ENCODE peak calls at places on chromosomes 13 and 19, in ten cellular contexts. U is SK-MEL-5; B is activated CD8-positive, alpha-beta memory T cell treated with anti-CD3 and anti-CD28 coated beads, Interleukin-2, amount 50 U/mL, for 4 hours; Z is Ammon's horn; O is RWPE1; M is NCI-H2171; N is stimulated activated CD4-positive, alpha-beta T cell treated with anti-CD3 and anti-CD28 coated beads, TNF-alpha, amount 100 ng/mL, for 4 hours; X is AML-193; G is activated naive CD8-positive, alpha-beta T cell treated with anti-CD3 and anti-CD28 coated beads for 36 hours; F is choroid plexus epithelial cell. T is an unnamed sample.

GRCh38 chr19:46474211-46474610 is 2.8 kb upstream of the PNMA8A start:
- DNase-seq in M (no peak), B (no peak), F (no peak), O (no peak), X (no peak), N (no peak), U (no peak), G (no peak), Z (no peak), T (no peak)

GRCh38 chr13:49998714-49999624 is 2.1 kb downstream of the TRIM13 start:
- DNase-seq in B (no peak), O (no peak), G (no peak), U (no peak), Z (no peak), M (no peak), X (no peak), F (no peak), N (no peak), T (no peak)

GRCh38 chr13:27384285-27384684 is 40.1 kb upstream of the GTF3A start:
- DNase-seq in O (no peak), M (no peak), N (no peak), B (no peak), U (no peak), Z (no peak), F (no peak), G (no peak), X (no peak), T (no peak)

GRCh38 chr13:24050292-24050711 is 110.2 kb upstream of the SPATA13 start:
- DNase-seq in F (peak; percentile 81), G (no peak), Z (peak; percentile 87), M (no peak), U (no peak), B (no peak), N (no peak), O (peak; percentile 49), X (no peak), T (peak; percentile 53)

GRCh38 chr13:113928701-113929627 is 44.9 kb downstream of the C13orf46 start:
- DNase-seq in G (no peak), M (no peak), F (peak; percentile 60), Z (peak; percentile 76), N (no peak), B (peak; percentile 11), U (no peak), O (no peak), X (no peak), T (peak; percentile 88)

GRCh38 chr19:38742906-38743305 is 1.4 kb downstream of the CAPN12 start:
- DNase-seq in F (no peak), G (no peak), B (no peak), Z (no peak), M (no peak), N (no peak), X (no peak), O (no peak), U (no peak), T (no peak)

GRCh38 chr13:100544866-100545683 is 43.5 kb downstream of the GGACT start:
- DNase-seq in N (no peak), G (no peak), B (no peak), M (no peak), Z (peak; percentile 76), U (no peak), O (no peak), F (peak; percentile 50), X (no peak), T (peak; percentile 26)

GRCh38 chr13:99802416-99802815 is 169.2 kb downstream of the ZIC5 start:
- DNase-seq in X (no peak), F (no peak), Z (no peak), B (no peak), N (no peak), U (no peak), O (no peak), M (no peak), G (no peak), T (no peak)

GRCh38 chr19:662207-662961 is 630 bp downstream of the RNF126 start:
- DNase-seq in U (peak; percentile 35), B (peak; percentile 78), M (no peak), G (peak; percentile 80), O (peak; percentile 45), Z (no peak), F (peak; percentile 47), X (peak; percentile 11), N (peak; percentile 60), T (no peak)

GRCh38 chr13:19860884-19861655 is 2.4 kb downstream of the ZMYM5 start:
- DNase-seq in F (peak; percentile 51), M (no peak), G (no peak), O (no peak), B (no peak), U (peak; percentile 95), N (no peak), Z (no peak), X (no peak), T (no peak)

GRCh38 chr19:49631279-49631588 is 8.7 kb downstream of the RRAS start:
- DNase-seq in B (no peak), G (no peak), M (no peak), U (no peak), O (no peak), Z (no peak), X (no peak), F (no peak), N (no peak), T (no peak)

GRCh38 chr19:2317756-2318155 is 9.8 kb upstream of the LINGO3 start:
- DNase-seq in O (no peak), F (no peak), B (no peak), N (no peak), G (no peak), M (no peak), X (no peak), Z (no peak), U (no peak), T (no peak)

GRCh38 chr13:21670006-21670882 is 629 bp upstream of the FGF9 start:
- DNase-seq in F (peak; percentile 37), G (peak; percentile 69), U (peak; percentile 21), Z (peak; percentile 49), M (no peak), X (peak; percentile 30), B (peak; percentile 77), N (peak; percentile 55), O (peak; percentile 40), T (peak; percentile 57)

GRCh38 chr19:40610396-40611064 is 9.4 kb downstream of the LTBP4 start:
- DNase-seq in G (peak; percentile 70), F (no peak), U (no peak), N (no peak), Z (peak; percentile 54), B (peak; percentile 62), O (no peak), M (no peak), X (peak; percentile 46), T (peak; percentile 76)

GRCh38 chr19:1206733-1207301 is 1.2 kb downstream of the STK11 start:
- DNase-seq in M (no peak), B (no peak), G (peak; percentile 35), O (no peak), N (no peak), F (no peak), U (no peak), Z (no peak), X (peak; percentile 30), T (no peak)

GRCh38 chr19:17183858-17184271 is 31.3 kb upstream of the USE1 start:
- DNase-seq in O (no peak), N (no peak), B (no peak), X (no peak), U (no peak), Z (no peak), M (no peak), G (no peak), F (no peak), T (no peak)

GRCh38 chr13:70960841-70961443 is 852.7 kb upstream of the KLHL1 start:
- DNase-seq in X (peak; percentile 28), U (peak; percentile 43), F (peak; percentile 68), N (no peak), B (no peak), O (no peak), M (peak; percentile 42), G (no peak), Z (peak; percentile 49), T (no peak)

GRCh38 chr13:60043262-60043661 is 120.5 kb downstream of the DIAPH3 start:
- DNase-seq in X (no peak), U (no peak), F (peak; percentile 38), M (no peak), G (no peak), Z (no peak), O (no peak), B (no peak), N (no peak), T (no peak)

GRCh38 chr13:97043302-97043701 is 49.0 kb upstream of the OXGR1 start:
- DNase-seq in O (no peak), N (no peak), G (no peak), M (no peak), Z (no peak), U (no peak), B (no peak), F (peak; percentile 97), X (no peak), T (no peak)

GRCh38 chr19:40756502-40757110 is 5.6 kb downstream of the SNRPA start:
- DNase-seq in X (no peak), F (no peak), N (no peak), M (no peak), U (no peak), G (peak; percentile 32), Z (no peak), O (peak; percentile 48), B (peak; percentile 43), T (no peak)

GRCh38 chr19:55418185-55418584 is 10.6 kb upstream of the UBE2S start:
- DNase-seq in U (peak; percentile 88), F (peak; percentile 92), N (no peak), G (peak; percentile 44), Z (peak; percentile 90), M (peak; percentile 50), X (peak; percentile 62), B (peak; percentile 52), O (peak; percentile 71), T (no peak)

GRCh38 chr19:2578391-2578826 is 102.5 kb downstream of the GADD45B start:
- DNase-seq in U (no peak), X (no peak), Z (no peak), M (no peak), O (peak; percentile 47), F (peak; percentile 64), N (no peak), G (no peak), B (no peak), T (no peak)

GRCh38 chr19:43901395-43902390 is 33.4 kb downstream of the ZNF45 start:
- DNase-seq in G (peak; percentile 65), O (peak; percentile 61), U (peak; percentile 78), Z (peak; percentile 86), X (no peak), F (peak; percentile 91), M (peak; percentile 41), B (peak; percentile 67), N (peak; percentile 53), T (peak; percentile 89)

GRCh38 chr19:52778811-52779210 is 7.8 kb downstream of the ZNF600 start:
- DNase-seq in B (peak; percentile 54), O (no peak), G (peak; percentile 52), X (no peak), U (no peak), F (peak; percentile 22), N (no peak), M (no peak), Z (no peak), T (no peak)

GRCh38 chr13:102628559-102628958 is 31.8 kb downstream of the TPP2 start:
- DNase-seq in G (no peak), F (no peak), X (no peak), O (no peak), N (no peak), B (no peak), U (no peak), M (no peak), Z (no peak), T (no peak)

GRCh38 chr19:49889687-49890348 is 6.9 kb downstream of the IL4I1 start:
- DNase-seq in F (peak; percentile 78), G (peak; percentile 84), U (peak; percentile 60), X (no peak), Z (peak; percentile 72), B (peak; percentile 76), M (peak; percentile 25), N (peak; percentile 54), O (no peak), T (peak; percentile 81)

GRCh38 chr13:41696163-41697003 is 239.0 kb downstream of the RGCC start:
- DNase-seq in B (no peak), X (no peak), Z (no peak), N (no peak), G (no peak), U (peak; percentile 14), F (peak; percentile 91), O (peak; percentile 55), M (no peak), T (no peak)

GRCh38 chr19:30159636-30160035 is 212.5 kb upstream of the ZNF536 start:
- DNase-seq in B (no peak), U (no peak), G (no peak), M (no peak), F (no peak), O (no peak), X (no peak), Z (no peak), N (no peak), T (no peak)